ENCODE peak calls at places on chromosome 20, in eight cellular contexts. V is anterior cingulate cortex; U is cortex of kidney; C is amygdala; N is uterus; J is choroid plexus epithelial cell; O is lower lobe of right lung; D is activated T-helper 1 cell treated with anti-CD3 and anti-CD28 coated beads, Interleukin-12 subunit alpha, Interleukin-12 subunit beta, Interleukin-2, Interleukin-4 antibody, amounts not matched to agents 30 ng/mL and 10 ng/mL and 1 ng/mL, durations not matched to agents 14 hours and 24 hours and 36 hours. K is an unnamed sample.

GRCh38 chr20:51826372-51826771 is 24.1 kb upstream of the SALL4 start:
- DNase-seq in J (no peak), N (no peak), C (no peak), D (no peak), U (no peak), V (no peak), O (no peak), K (no peak)

GRCh38 chr20:31721408-31722332 is 998 bp downstream of the BCL2L1 start:
- DNase-seq in N (no peak), O (peak; percentile 53), J (no peak), D (no peak), U (no peak), V (peak; percentile 10), C (peak; percentile 18), K (peak; percentile 31)

GRCh38 chr20:25707695-25708094 is 11.0 kb upstream of the ZNF337 start:
- DNase-seq in V (no peak), O (no peak), N (no peak), J (no peak), C (no peak), U (no peak), D (no peak), K (no peak)

GRCh38 chr20:45467861-45468260 is 1.7 kb upstream of the WFDC2 start:
- DNase-seq in N (no peak), C (no peak), O (no peak), U (no peak), J (no peak), V (peak; percentile 19), D (no peak), K (no peak)

GRCh38 chr20:32445539-32446273 is 87.6 kb downstream of the ASXL1 start:
- DNase-seq in U (no peak), D (no peak), J (no peak), V (no peak), C (no peak), N (no peak), O (no peak), K (no peak)

GRCh38 chr20:31475032-31475431 is at the start of the genes DEFB124 and REM1:
- DNase-seq in U (no peak), C (no peak), V (no peak), O (peak; percentile 50), J (no peak), D (no peak), N (peak; percentile 50), K (peak; percentile 73)

GRCh38 chr20:24495266-24495665 is 25.8 kb downstream of the SYNDIG1 start:
- DNase-seq in O (no peak), C (no peak), N (no peak), J (no peak), U (no peak), V (no peak), D (no peak), K (no peak)

GRCh38 chr20:35618372-35619131 is 2.9 kb downstream of the SPAG4 start:
- DNase-seq in O (peak; percentile 55), J (peak; percentile 58), U (no peak), N (no peak), D (no peak), C (no peak), V (no peak), K (no peak)

GRCh38 chr20:24236204-24236603 is 233.2 kb upstream of the SYNDIG1 start:
- DNase-seq in D (no peak), J (no peak), V (no peak), N (peak; percentile 20), U (no peak), C (no peak), O (no peak), K (no peak)

GRCh38 chr20:37627060-37627766 is 66.6 kb upstream of the CTNNBL1 start:
- DNase-seq in N (no peak), D (peak; percentile 1), C (no peak), O (no peak), U (no peak), J (peak; percentile 74), V (no peak), K (peak; percentile 64)

K was measured in left cardiac atrium.